ENCODE peak calls at places on chromosomes 7 and 10, in six cellular contexts. O, P, A, R, H and M are unnamed samples.

GRCh38 chr7:93720106-93720505 is 145.6 kb upstream of the CALCR start:
- DNase-seq in O (no peak), P (no peak), A (no peak), R (no peak), H (no peak), M (no peak)

GRCh38 chr7:44329081-44329480 is 3.7 kb upstream of the CAMK2B start:
- DNase-seq in O (no peak), P (no peak), A (no peak), R (no peak), H (no peak), M (no peak)

GRCh38 chr10:74058071-74058470 is 60.2 kb downstream of the VCL start:
- DNase-seq in O (no peak), P (no peak), A (no peak), R (no peak), H (no peak), M (no peak)

GRCh38 chr10:73838827-73839226 is 27.4 kb upstream of the NDST2 start:
- DNase-seq in O (peak), P (no peak), A (no peak), R (no peak), H (no peak), M (no peak)

GRCh38 chr7:33933611-33934281 is 28.4 kb downstream of the BMPER start:
- DNase-seq in O (peak), P (no peak), A (peak), R (no peak), H (no peak), M (no peak)

GRCh38 chr7:144842377-144842851 is 6.6 kb upstream of the TPK1 start:
- DNase-seq in O (no peak), P (peak), A (no peak), R (peak), H (peak), M (peak)

GRCh38 chr10:105041956-105042355 is 400.9 kb downstream of the SORCS3 start:
- DNase-seq in O (no peak), P (no peak), A (no peak), R (no peak), H (no peak), M (no peak)

GRCh38 chr10:27695704-27696103 is 49.9 kb downstream of the MKX start:
- DNase-seq in O (no peak), P (no peak), A (no peak), R (no peak), H (no peak), M (no peak)

GRCh38 chr10:73887038-73888015 is 13.0 kb upstream of the CAMK2G start:
- DNase-seq in O (peak), P (peak), A (no peak), R (peak), H (peak), M (peak)

GRCh38 chr10:119737827-119738226 is 12.0 kb downstream of the INPP5F start:
- DNase-seq in O (peak), P (peak), A (no peak), R (no peak), H (no peak), M (no peak)

GRCh38 chr7:8260871-8261707 is 878 bp downstream of the ICA1 start:
- DNase-seq in O (no peak), P (peak), A (no peak), R (peak), H (peak), M (peak)

GRCh38 chr10:21399392-21400015 is 126.0 kb downstream of the SKIDA1 start:
- DNase-seq in O (peak), P (peak), A (no peak), R (no peak), H (no peak), M (no peak)

GRCh38 chr10:36172574-36172973 is 530.5 kb upstream of the FZD8 start:
- DNase-seq in O (peak), P (no peak), A (no peak), R (no peak), H (no peak), M (no peak)

GRCh38 chr7:103141753-103142404 is 7.0 kb downstream of the NAPEPLD start:
- DNase-seq in O (no peak), P (no peak), A (no peak), R (no peak), H (no peak), M (no peak)

GRCh38 chr10:75982611-75983369 is 551.4 kb downstream of the LRMDA start:
- DNase-seq in O (peak), P (peak), A (no peak), R (peak), H (no peak), M (no peak)

GRCh38 chr10:60572511-60573194 is 183.0 kb upstream of the ANK3 start:
- DNase-seq in O (peak), P (peak), A (peak), R (no peak), H (no peak), M (no peak)

GRCh38 chr7:143013897-143014296 is 13.0 kb downstream of the OR9A2 start:
- DNase-seq in O (peak), P (peak), A (no peak), R (no peak), H (no peak), M (no peak)

GRCh38 chr7:84700563-84701370 is 486.1 kb downstream of the SEMA3D start:
- DNase-seq in O (peak), P (no peak), A (no peak), R (no peak), H (no peak), M (no peak)

GRCh38 chr7:39967420-39968161 is 17.5 kb downstream of the CDK13 start:
- DNase-seq in O (no peak), P (no peak), A (no peak), R (no peak), H (no peak), M (no peak)

GRCh38 chr7:80095545-80095944 is 39.1 kb upstream of the GNAI1 start:
- DNase-seq in O (peak), P (no peak), A (no peak), R (no peak), H (no peak), M (no peak)

GRCh38 chr7:80097756-80098155 is 36.9 kb upstream of the GNAI1 start:
- DNase-seq in O (no peak), P (no peak), A (no peak), R (no peak), H (no peak), M (no peak)

GRCh38 chr7:80089341-80089740 is 45.3 kb upstream of the GNAI1 start:
- DNase-seq in O (peak), P (no peak), A (no peak), R (no peak), H (no peak), M (no peak)

GRCh38 chr7:80088705-80089104 is 45.9 kb upstream of the GNAI1 start:
- DNase-seq in O (peak), P (no peak), A (no peak), R (no peak), H (no peak), M (no peak)

DNA sequence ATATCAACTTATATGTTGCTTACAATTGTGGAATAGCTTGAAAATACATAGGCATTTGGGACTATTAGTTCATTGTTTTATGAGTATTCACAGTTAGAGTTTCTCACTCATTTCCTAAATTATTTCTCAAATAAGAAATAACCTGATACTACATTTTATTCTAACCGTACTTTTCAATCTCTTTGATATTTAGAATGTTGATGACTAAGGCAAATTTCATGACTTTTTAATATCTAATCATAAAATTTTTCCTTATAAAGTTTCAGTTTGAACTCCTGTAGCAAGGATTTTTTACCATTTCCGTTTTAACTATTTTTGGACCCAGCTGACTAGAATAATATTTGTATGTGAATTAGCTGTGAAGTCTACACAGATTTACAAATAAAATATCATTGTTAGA is 41.3 kb upstream of the GNAI1 start:
- DNase-seq in O (no peak), P (no peak), A (no peak), R (no peak), H (no peak), M (no peak)
- H3K27ac ChIP-seq in O (no peak), P (no peak), A (no peak), R (no peak), H (no peak), M (no peak)

GRCh38 chr7:22948770-22949169 is 65.2 kb downstream of the HYCC1 start:
- DNase-seq in O (no peak), P (no peak), A (no peak), R (no peak), H (no peak), M (no peak)

GRCh38 chr7:22945584-22945983 is 68.3 kb downstream of the HYCC1 start:
- DNase-seq in O (peak), P (no peak), A (no peak), R (no peak), H (no peak), M (no peak)

GRCh38 chr7:22954251-22954650 is 59.7 kb downstream of the HYCC1 start:
- DNase-seq in O (no peak), P (no peak), A (no peak), R (no peak), H (no peak), M (no peak)

GRCh38 chr7:22952306-22953011 is 61.5 kb downstream of the HYCC1 start:
- DNase-seq in O (no peak), P (no peak), A (no peak), R (no peak), H (no peak), M (no peak)

GRCh38 chr7:22949944-22950343 is 64.0 kb downstream of the HYCC1 start:
- DNase-seq in O (no peak), P (no peak), A (no peak), R (no peak), H (no peak), M (no peak)
- TF ChIP-seq CTCF in O (peak), P (no peak), A (peak), R (no peak), H (no peak), M (no peak)

GRCh38 chr10:31315453-31315852 is 3.6 kb upstream of the ZEB1 start:
- DNase-seq in O (peak), P (no peak), A (no peak), R (no peak), H (no peak), M (no peak)
- H3K27ac ChIP-seq in O (peak), P (no peak), A (peak), R (no peak), H (no peak), M (no peak)

GRCh38 chr10:57218382-57218781 is 857.3 kb upstream of the ZWINT start:
- DNase-seq in O (no peak), P (peak), A (no peak), R (no peak), H (no peak), M (no peak)
- TF ChIP-seq CTCF in O (no peak), P (no peak), A (no peak), R (no peak), H (no peak), M (no peak)

GRCh38 chr7:74022507-74022906 is 5.5 kb upstream of the ELN start:
- DNase-seq in O (no peak), P (no peak), A (no peak), R (no peak), H (no peak), M (no peak)
- H3K27ac ChIP-seq in O (no peak), P (no peak), A (no peak), R (no peak), H (no peak), M (peak)

GRCh38 chr10:86848747-86849146 is 92.3 kb downstream of the BMPR1A start:
- DNase-seq in O (no peak), P (no peak), A (no peak), R (no peak), H (no peak), M (no peak)
- TF ChIP-seq CTCF in O (no peak), P (no peak), A (no peak), R (no peak), H (no peak), M (no peak)

DNA sequence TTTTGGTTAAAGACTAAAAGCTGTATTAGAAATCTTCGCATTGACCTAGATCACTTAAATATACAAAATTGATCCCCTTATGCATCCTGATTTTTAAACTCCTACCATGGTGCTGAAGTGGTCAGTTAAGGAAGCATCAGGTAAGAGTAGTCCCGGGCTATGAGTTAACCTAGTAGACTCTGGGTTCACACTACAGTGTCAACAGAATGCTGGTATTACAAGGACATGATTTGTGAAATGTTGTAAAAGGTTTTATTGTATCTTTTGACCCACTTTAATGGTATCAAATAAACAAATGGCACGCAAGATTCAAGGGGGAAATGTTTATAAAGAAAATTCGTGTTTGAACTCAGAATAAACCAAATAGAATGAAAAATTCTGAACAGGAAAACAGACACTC is 36.8 kb downstream of the RTKN2 start:
- DNase-seq in O (no peak), P (no peak), A (no peak), R (no peak), H (no peak), M (no peak)
- H3K27ac ChIP-seq in O (peak), P (no peak), A (peak), R (no peak), H (peak), M (peak)

GRCh38 chr7:50657341-50657873 is 92.2 kb upstream of the DDC start:
- DNase-seq in O (peak), P (peak), A (no peak), R (peak), H (no peak), M (peak)
- TF ChIP-seq CTCF in O (no peak), P (no peak), A (no peak), R (no peak), H (peak), M (peak)

GRCh38 chr10:4691301-4691700 is 134.7 kb upstream of the AKR1E2 start:
- DNase-seq in O (no peak), P (no peak), A (no peak), R (no peak), H (no peak), M (no peak)
- H3K27ac ChIP-seq in O (no peak), P (no peak), A (peak), R (no peak), H (no peak), M (no peak)

GRCh38 chr7:130971297-130971696 is 237.3 kb upstream of the KLF14 start:
- DNase-seq in O (no peak), P (no peak), A (no peak), R (no peak), H (no peak), M (no peak)

GRCh38 chr7:130970696-130971095 is 236.7 kb upstream of the KLF14 start:
- DNase-seq in O (peak), P (no peak), A (no peak), R (no peak), H (no peak), M (no peak)

GRCh38 chr7:130973637-130974036 is 239.6 kb upstream of the KLF14 start:
- DNase-seq in O (no peak), P (no peak), A (no peak), R (no peak), H (no peak), M (no peak)

GRCh38 chr7:130972201-130972600 is 238.2 kb upstream of the KLF14 start:
- DNase-seq in O (no peak), P (no peak), A (no peak), R (no peak), H (no peak), M (no peak)

DNA sequence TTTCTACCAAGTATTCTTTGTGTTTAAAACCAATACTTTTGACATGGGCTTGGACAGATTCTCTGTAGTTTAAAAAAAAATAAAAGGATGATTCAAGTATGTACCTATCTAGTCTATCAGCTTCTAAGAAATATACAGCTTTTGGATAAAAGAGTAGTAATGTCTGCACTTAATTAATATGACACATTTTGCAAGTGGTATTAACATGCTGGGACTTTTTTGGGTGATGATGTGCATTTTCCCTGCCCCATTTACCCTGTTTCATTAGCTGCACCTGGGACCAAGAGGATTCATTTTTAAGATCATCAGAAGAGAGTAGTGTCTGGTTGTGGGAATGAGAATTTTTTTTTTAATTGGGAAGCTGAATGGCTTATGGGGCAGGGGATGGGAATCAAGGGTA is 236.2 kb upstream of the KLF14 start:
- DNase-seq in O (no peak), P (no peak), A (no peak), R (no peak), H (no peak), M (no peak)
- TF ChIP-seq CTCF in O (no peak), P (no peak), A (no peak), R (no peak), H (no peak), M (no peak)